ENCODE peak calls at places on chromosomes 5 and 9, in five cellular contexts. R is fibroblast of villous mesenchyme, Q is prostate gland, L is GM12865, X is uterus. V is an unnamed sample.

GRCh38 chr9:127102176-127102575 is 20.3 kb downstream of the ANGPTL2 start:
- DNase-seq in R (no peak), Q (no peak), L (no peak), X (no peak), V (no peak)

GRCh38 chr9:107054146-107054545 is 191.2 kb downstream of the ZNF462 start:
- DNase-seq in R (no peak), Q (no peak), L (no peak), X (no peak), V (no peak)

GRCh38 chr9:133067006-133067405 is 5.2 kb downstream of the CEL start:
- DNase-seq in R (no peak), Q (no peak), L (no peak), X (no peak), V (no peak)

GRCh38 chr9:2158729-2159128 is 143.6 kb downstream of the SMARCA2 start:
- DNase-seq in R (no peak), Q (no peak), L (no peak), X (no peak), V (no peak)

GRCh38 chr9:89382026-89382986 is 64.0 kb downstream of the SECISBP2 start:
- DNase-seq in R (no peak), Q (no peak), L (no peak), X (no peak), V (no peak)

GRCh38 chr5:37810311-37810710 is 29.5 kb downstream of the GDNF start:
- DNase-seq in R (no peak), Q (no peak), L (no peak), X (no peak), V (no peak)

GRCh38 chr9:22111871-22112247 is 102.8 kb upstream of the CDKN2B start:
- DNase-seq in R (peak), Q (no peak), L (no peak), X (no peak), V (peak)

GRCh38 chr5:126422994-126423788 is at the start of gene GRAMD2B:
- DNase-seq in R (peak), Q (peak), L (peak), X (peak), V (peak)

GRCh38 chr5:61394078-61394701 is 62.1 kb downstream of the ZSWIM6 start:
- DNase-seq in R (no peak), Q (no peak), L (no peak), X (no peak), V (no peak)

GRCh38 chr5:69271376-69271775 is 36.7 kb downstream of the CDK7 start:
- DNase-seq in R (peak), Q (no peak), L (no peak), X (peak), V (peak)

GRCh38 chr5:94745786-94746730 is 127.6 kb downstream of the SLF1 start:
- DNase-seq in R (no peak), Q (no peak), L (peak), X (no peak), V (peak)

GRCh38 chr9:8686502-8686901 is 886.9 kb upstream of the DMAC1 start:
- DNase-seq in R (peak), Q (no peak), L (no peak), X (no peak), V (no peak)

GRCh38 chr5:54651482-54652076 is 134.0 kb downstream of the SNX18 start:
- DNase-seq in R (no peak), Q (no peak), L (no peak), X (peak), V (peak)

GRCh38 chr5:180832638-180833068 is 28.4 kb downstream of the ZFP62 start:
- DNase-seq in R (no peak), Q (no peak), L (peak), X (no peak), V (no peak)

DNA sequence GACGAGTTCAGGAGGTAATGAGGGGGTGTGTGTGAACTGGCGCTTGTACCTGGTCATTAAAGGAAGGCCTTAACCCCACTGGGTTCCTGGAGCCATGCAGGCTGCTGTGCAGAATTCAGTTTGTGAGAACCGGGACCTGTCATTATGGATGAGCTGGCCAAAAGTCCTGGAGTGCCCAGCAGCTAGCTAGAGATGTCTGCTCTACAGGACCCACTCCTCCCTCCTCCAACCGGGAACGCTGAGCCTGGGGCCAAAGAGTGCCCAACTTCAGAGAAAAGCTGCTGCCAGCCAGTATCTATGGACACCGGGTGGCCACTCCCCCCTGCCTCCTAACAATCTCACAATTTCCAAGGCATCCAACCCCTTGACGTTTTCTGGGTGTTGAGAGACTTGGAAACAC is 1.2 kb downstream of the ENTREP1 start:
- DNase-seq in R (no peak), Q (peak), L (no peak), X (no peak), V (no peak)
- H3K4me3 ChIP-seq in R (no peak), Q (peak), L (no peak), X (no peak), V (no peak)

GRCh38 chr5:169760229-169760628 is 123.2 kb downstream of the DOCK2 start:
- DNase-seq in R (no peak), Q (no peak), L (no peak), X (no peak), V (no peak)

GRCh38 chr5:169758886-169759285 is 121.8 kb downstream of the DOCK2 start:
- DNase-seq in R (no peak), Q (no peak), L (no peak), X (no peak), V (no peak)

GRCh38 chr5:169756071-169756765 is 119.1 kb downstream of the DOCK2 start:
- DNase-seq in R (no peak), Q (no peak), L (no peak), X (no peak), V (no peak)

GRCh38 chr5:169754737-169755136 is 117.7 kb downstream of the DOCK2 start:
- DNase-seq in R (no peak), Q (no peak), L (no peak), X (no peak), V (no peak)

DNA sequence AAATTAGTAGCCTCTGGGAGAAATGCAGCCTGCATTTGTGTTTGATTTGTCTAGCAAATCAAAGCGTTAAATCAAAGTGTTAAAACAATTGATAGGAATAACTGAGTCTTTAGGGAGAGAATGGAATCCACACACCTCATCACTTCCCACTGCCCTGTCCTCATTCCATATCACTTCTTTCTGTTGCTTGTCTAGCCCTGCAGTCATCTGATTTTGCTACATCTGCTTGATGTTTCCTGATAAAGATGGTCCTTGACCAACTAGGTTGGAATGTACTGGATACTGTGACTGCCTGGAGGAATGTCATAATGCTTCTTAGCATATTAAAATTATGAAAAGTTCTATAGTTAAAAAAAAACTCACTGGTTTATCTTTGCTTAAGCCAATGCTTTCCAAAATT is 119.9 kb downstream of the DOCK2 start:
- DNase-seq in R (no peak), Q (no peak), L (no peak), X (no peak), V (no peak)
- TF ChIP-seq CTCF in R (no peak), Q (no peak), L (no peak), X (no peak), V (no peak)

GRCh38 chr5:131261483-131261882 is 2.4 kb upstream of the CDC42SE2 start:
- DNase-seq in R (no peak), Q (no peak), L (no peak), X (no peak), V (no peak)
- H3K4me3 ChIP-seq in R (no peak), Q (no peak), L (no peak), X (no peak), V (no peak)

GRCh38 chr5:7762267-7762666 is 88.7 kb downstream of the CFAP90 start:
- DNase-seq in R (no peak), Q (no peak), L (peak), X (no peak), V (no peak)
- TF ChIP-seq CTCF in R (no peak), Q (peak), L (peak), X (no peak), V (no peak)

GRCh38 chr5:178786424-178786823 is 56.0 kb upstream of the ZNF354A start:
- DNase-seq in R (no peak), Q (no peak), L (no peak), X (no peak), V (no peak)
- H3K4me3 ChIP-seq in R (no peak), Q (no peak), L (no peak), X (no peak), V (no peak)

DNA sequence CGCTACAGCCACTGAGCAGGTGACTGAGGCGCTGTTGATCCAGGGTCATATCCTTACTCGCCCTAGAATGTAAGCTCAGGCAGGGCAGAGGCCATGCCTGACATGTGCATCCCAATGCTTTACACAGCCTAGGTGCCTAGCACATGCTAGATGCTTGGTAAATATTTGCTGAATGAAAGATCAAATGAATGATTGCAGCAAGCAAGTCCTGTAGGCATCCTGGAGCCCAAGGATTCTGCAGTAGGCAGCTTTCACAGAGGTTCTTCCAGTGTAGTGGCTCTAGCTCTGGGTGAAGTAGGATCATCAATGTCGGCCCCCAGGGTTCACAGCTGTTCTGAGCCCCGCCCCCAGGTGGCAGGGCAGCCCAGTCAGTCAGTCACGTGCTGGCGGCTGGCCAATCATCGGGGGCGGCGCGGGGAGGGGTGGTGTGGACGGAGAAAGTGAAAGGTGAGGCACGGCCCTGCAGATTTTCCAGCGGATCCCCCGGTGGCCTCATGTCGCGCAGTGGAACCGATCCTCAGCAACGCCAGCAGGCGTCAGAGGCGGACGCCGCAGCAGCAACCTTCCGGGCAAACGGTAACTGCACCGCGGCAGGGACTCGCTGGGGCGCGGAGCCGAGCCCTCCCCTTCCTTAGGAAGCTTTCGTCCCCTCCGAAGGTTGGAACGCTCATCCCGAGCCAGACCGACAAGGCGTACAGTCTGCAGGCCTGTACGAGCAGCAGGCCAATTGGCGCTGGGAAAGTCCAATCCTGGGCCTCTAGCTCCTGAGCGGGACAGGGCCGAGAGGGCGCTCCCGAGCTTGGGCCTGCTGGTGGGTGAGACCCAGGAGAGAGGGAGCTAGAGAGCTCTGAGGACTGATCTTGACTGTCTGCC is at the start of gene GALT:
- DNase-seq in R (peak), Q (peak), L (peak), X (peak), V (peak)
- TF ChIP-seq CTCF in R (peak), Q (peak), L (peak), X (peak), V (peak)

GRCh38 chr5:93587919-93588585 is 5.0 kb downstream of the NR2F1 start:
- DNase-seq in R (no peak), Q (no peak), L (no peak), X (no peak), V (no peak)
- H3K4me3 ChIP-seq in R (peak), Q (peak), L (no peak), X (no peak), V (peak)

DNA sequence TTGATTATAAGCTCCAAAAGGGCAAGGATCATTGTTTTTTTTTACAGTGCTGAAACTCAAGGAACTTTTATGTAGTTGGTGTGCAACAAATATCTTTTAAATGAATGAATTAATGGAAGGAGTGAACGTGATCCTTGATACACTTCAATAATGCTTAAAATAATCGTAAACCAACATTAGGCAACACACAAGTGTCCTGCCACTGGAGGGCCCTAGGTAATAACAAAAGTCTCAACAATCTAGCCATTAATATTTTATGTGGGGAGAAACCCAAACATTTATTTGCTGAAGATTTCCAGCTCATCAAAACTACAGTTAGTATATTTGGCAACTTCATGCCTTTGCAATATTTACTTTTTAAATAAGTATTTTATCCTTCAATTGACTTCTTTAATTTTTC is 309.0 kb upstream of the FBXL7 start:
- DNase-seq in R (peak), Q (no peak), L (no peak), X (no peak), V (peak)
- TF ChIP-seq CTCF in R (peak), Q (peak), L (no peak), X (no peak), V (peak)

GRCh38 chr9:137878146-137878941 is 762 bp downstream of the CACNA1B start:
- DNase-seq in R (peak), Q (no peak), L (no peak), X (no peak), V (peak)
- H3K4me3 ChIP-seq in R (peak), Q (peak), L (no peak), X (no peak), V (peak)

V was measured in fibroblast of pulmonary artery.